ENCODE peak calls at places on chromosomes 4 and X, in four cellular contexts. Z is NCI-H1417 treated with DMSO at 0.1 percent for 48 hours; G is stimulated activated naive B cell treated with anti-CD40 and anti-IgM and Interleukin-4, amounts not matched to agents 10 μg/mL and 1 μg/mL and 100 μg/mL, for 72 hours; K is left ventricle myocardium inferior. W is an unnamed sample.

GRCh38 chr4:77155631-77156345 is 1.2 kb upstream of the CCNG2 start:
- DNase-seq in Z (peak), G (no peak), K (no peak), W (no peak)

GRCh38 chr4:82898322-82899243 is 2.0 kb upstream of the THAP9 start:
- DNase-seq in Z (no peak), G (no peak), K (no peak), W (no peak)

GRCh38 chrX:9746148-9746880 is 19.3 kb downstream of the GPR143 start:
- DNase-seq in Z (no peak), G (no peak), K (no peak), W (no peak)

GRCh38 chrX:148556498-148556897 is 56.1 kb downstream of the AFF2 start:
- DNase-seq in Z (no peak), G (no peak), K (no peak), W (no peak)

GRCh38 chr4:98663226-98664006 is 5.0 kb upstream of the TSPAN5 start:
- DNase-seq in Z (no peak), G (peak), K (peak), W (peak)

GRCh38 chr4:3248811-3249661 is at the start of gene MSANTD1:
- DNase-seq in Z (no peak), G (no peak), K (no peak), W (no peak)

GRCh38 chr4:161134795-161135194 is 1029.0 kb downstream of the FSTL5 start:
- DNase-seq in Z (no peak), G (no peak), K (no peak), W (no peak)

GRCh38 chr4:33493231-33493630 is 2751.1 kb downstream of the ARAP2 start:
- DNase-seq in Z (no peak), G (no peak), K (no peak), W (no peak)

GRCh38 chr4:118814054-118814453 is 21.9 kb downstream of the SEC24D start:
- DNase-seq in Z (no peak), G (no peak), K (no peak), W (no peak)

GRCh38 chr4:55503164-55503563 is 43.5 kb downstream of the CLOCK start:
- DNase-seq in Z (no peak), G (no peak), K (no peak), W (no peak)

GRCh38 chrX:146054311-146054710 is 236.7 kb downstream of the SLITRK2 start:
- DNase-seq in Z (no peak), G (no peak), K (no peak), W (no peak)

GRCh38 chr4:76495166-76495565 is 60.1 kb downstream of the SHROOM3 start:
- DNase-seq in Z (no peak), G (no peak), K (no peak), W (no peak)

GRCh38 chrX:37627602-37628001 is 56.1 kb downstream of the LANCL3 start:
- DNase-seq in Z (no peak), G (no peak), K (no peak), W (no peak)

GRCh38 chrX:44105228-44105913 is 132.2 kb upstream of the NDP start:
- DNase-seq in Z (no peak), G (no peak), K (no peak), W (no peak)

GRCh38 chr4:20840648-20841190 is 140.5 kb downstream of the PACRGL start:
- DNase-seq in Z (no peak), G (no peak), K (no peak), W (no peak)

GRCh38 chr4:15714616-15715015 is 11.8 kb downstream of the BST1 start:
- DNase-seq in Z (no peak), G (no peak), K (no peak), W (no peak)

GRCh38 chr4:71251266-71251665 is 87.6 kb upstream of the SLC4A4 start:
- DNase-seq in Z (no peak), G (no peak), K (no peak), W (no peak)